ENCODE peak calls at places on chromosomes 4 and X, in seven cellular contexts. W is substantia nigra, M is breast epithelium, V is caudate nucleus, C is brain microvascular endothelial cell, P is Panc1, T is A549. E is an unnamed sample.

GRCh38 chrX:110180928-110181310 is 137.0 kb downstream of the AMMECR1 start:
- DNase-seq in W (no peak), M (no peak), V (no peak), C (peak), P (no peak), T (no peak), E (no peak)

GRCh38 chr4:167020410-167020809 is 213.9 kb downstream of the SPOCK3 start:
- DNase-seq in W (no peak), M (no peak), V (no peak), C (no peak), P (no peak), T (no peak), E (no peak)

GRCh38 chr4:3046149-3046548 is 28.2 kb downstream of the HTT-AS start:
- DNase-seq in W (no peak), M (no peak), V (no peak), C (no peak), P (no peak), T (no peak), E (peak)

GRCh38 chr4:1512738-1513660 is 106.8 kb upstream of the NKX1-1 start:
- DNase-seq in W (no peak), M (no peak), V (no peak), C (no peak), P (no peak), T (peak), E (peak)

GRCh38 chrX:71541546-71542022 is 8.7 kb downstream of the OGT start:
- DNase-seq in W (no peak), M (no peak), V (no peak), C (peak), P (no peak), T (no peak), E (no peak)

GRCh38 chrX:54891573-54891972 is 29.1 kb upstream of the TRO start:
- DNase-seq in W (no peak), M (no peak), V (no peak), C (peak), P (no peak), T (peak), E (no peak)

GRCh38 chrX:18179446-18179845 is 41.2 kb downstream of the BEND2 start:
- DNase-seq in W (no peak), M (no peak), V (no peak), C (no peak), P (no peak), T (no peak), E (no peak)

GRCh38 chrX:46144566-46144965 is 400.7 kb downstream of the ZNF674 start:
- DNase-seq in W (no peak), M (no peak), V (no peak), C (no peak), P (no peak), T (no peak), E (no peak)

GRCh38 chrX:53695901-53696300 is 9.4 kb upstream of the HUWE1 start:
- DNase-seq in W (no peak), M (no peak), V (no peak), C (no peak), P (no peak), T (no peak), E (no peak)

GRCh38 chrX:155048997-155049619 is 21.8 kb downstream of the CMC4 start:
- DNase-seq in W (no peak), M (no peak), V (peak), C (peak), P (no peak), T (peak), E (no peak)

GRCh38 chr4:56961107-56961500 is 16.3 kb downstream of the NOA1 start:
- DNase-seq in W (no peak), M (no peak), V (no peak), C (no peak), P (no peak), T (no peak), E (no peak)

GRCh38 chr4:148962539-148963290 is 520.5 kb upstream of the NR3C2 start:
- DNase-seq in W (no peak), M (no peak), V (no peak), C (peak), P (no peak), T (no peak), E (no peak)

GRCh38 chr4:150242820-150243458 is 164.7 kb downstream of the DCLK2 start:
- DNase-seq in W (no peak), M (no peak), V (no peak), C (peak), P (peak), T (peak), E (no peak)

GRCh38 chr4:169311643-169312365 is 41.0 kb upstream of the SH3RF1 start:
- DNase-seq in W (no peak), M (no peak), V (no peak), C (peak), P (no peak), T (peak), E (no peak)

GRCh38 chr4:73740353-73740778 is at the start of gene CXCL8:
- DNase-seq in W (no peak), M (peak), V (no peak), C (peak), P (peak), T (peak), E (no peak)

GRCh38 chr4:121156822-121157769 is 7.0 kb downstream of the TNIP3 start:
- DNase-seq in W (no peak), M (no peak), V (no peak), C (no peak), P (no peak), T (peak), E (peak)
- H3K27ac ChIP-seq in W (no peak), M (no peak), V (no peak), C (no peak), P (no peak), T (peak), E (no peak)

GRCh38 chr4:98493305-98493704 is 165.1 kb downstream of the TSPAN5 start:
- DNase-seq in W (no peak), M (no peak), V (no peak), C (no peak), P (no peak), T (no peak), E (no peak)

GRCh38 chr4:98496446-98496845 is 162.0 kb downstream of the TSPAN5 start:
- DNase-seq in W (no peak), M (no peak), V (no peak), C (no peak), P (no peak), T (no peak), E (no peak)

DNA sequence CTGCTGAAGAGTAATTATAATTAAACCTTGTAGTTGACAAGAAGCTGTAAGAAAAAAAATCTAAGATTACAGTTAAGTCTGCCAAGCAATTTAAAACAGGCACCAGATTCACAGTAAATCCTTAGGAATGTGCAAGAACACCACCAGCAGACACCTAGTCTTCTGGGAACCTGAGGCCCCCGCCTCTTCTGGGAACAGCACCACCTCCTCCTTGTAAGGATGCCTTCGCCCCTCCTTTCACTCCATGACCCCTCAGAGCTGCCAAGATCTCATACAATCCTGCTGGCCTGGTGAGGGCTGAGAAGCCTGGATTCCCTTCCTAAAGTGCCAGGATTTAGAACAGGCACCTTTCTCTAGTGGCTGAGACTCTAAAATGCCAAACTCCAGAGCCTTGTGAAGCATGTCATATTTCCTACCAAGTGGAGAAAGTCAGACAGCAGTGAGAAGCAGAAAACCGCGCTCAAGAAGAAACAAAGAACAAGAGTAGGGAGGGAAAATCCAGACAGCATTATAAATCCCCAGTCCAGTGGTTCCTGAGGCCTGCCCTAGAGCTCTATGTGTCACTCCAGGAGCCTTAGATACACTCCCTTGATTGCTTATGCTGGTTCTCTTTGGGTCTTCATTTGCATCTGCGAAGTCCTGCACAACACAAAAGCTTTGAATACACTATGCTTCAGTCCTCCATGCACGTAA is 166.4 kb downstream of the TSPAN5 start:
- DNase-seq in W (no peak), M (no peak), V (no peak), C (no peak), P (no peak), T (no peak), E (no peak)
- H3K27ac ChIP-seq in W (no peak), M (peak), V (no peak), C (no peak), P (no peak), T (no peak), E (no peak)

GRCh38 chr4:110188113-110188512 is 10.3 kb downstream of the ELOVL6 start:
- DNase-seq in W (no peak), M (no peak), V (no peak), C (no peak), P (no peak), T (no peak), E (no peak)

GRCh38 chr4:110183058-110183457 is 15.4 kb downstream of the ELOVL6 start:
- DNase-seq in W (no peak), M (no peak), V (no peak), C (no peak), P (no peak), T (no peak), E (no peak)

GRCh38 chr4:110183643-110184042 is 14.8 kb downstream of the ELOVL6 start:
- DNase-seq in W (no peak), M (no peak), V (no peak), C (no peak), P (no peak), T (no peak), E (no peak)

GRCh38 chr4:110184791-110185155 is 13.6 kb downstream of the ELOVL6 start:
- DNase-seq in W (no peak), M (no peak), V (no peak), C (no peak), P (no peak), T (no peak), E (no peak)

DNA sequence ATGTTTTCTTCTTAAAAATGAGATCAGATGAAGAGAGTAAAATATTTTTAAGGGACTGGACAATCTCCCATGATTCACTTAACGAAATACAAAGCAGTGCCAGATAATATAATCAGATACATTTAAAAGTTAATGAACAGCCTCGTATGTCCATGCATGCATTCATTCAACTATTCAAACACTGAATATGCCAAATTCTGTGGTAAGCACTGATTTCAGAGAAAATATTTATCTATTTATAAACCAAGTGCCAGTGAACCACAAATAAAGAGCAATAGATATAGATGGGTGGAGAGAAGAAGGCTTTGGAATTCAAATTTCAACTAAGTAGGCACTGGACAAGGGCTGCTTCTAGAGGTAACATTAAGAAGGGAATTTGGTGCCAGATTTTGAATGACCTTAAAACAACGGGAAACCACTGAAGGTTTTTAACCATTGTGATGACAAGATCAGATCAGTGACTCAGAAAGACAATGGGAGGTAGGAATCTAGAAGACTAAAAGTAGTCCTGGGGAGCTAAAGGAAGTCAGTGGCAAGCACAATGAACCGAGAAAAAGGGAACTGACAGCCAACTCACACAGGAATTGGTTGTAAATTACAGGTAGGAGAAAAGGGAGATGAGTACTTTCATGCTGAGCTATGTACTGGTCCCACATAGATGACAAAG is 14.2 kb downstream of the ELOVL6 start:
- DNase-seq in W (no peak), M (no peak), V (no peak), C (no peak), P (no peak), T (no peak), E (no peak)
- H3K27ac ChIP-seq in W (no peak), M (no peak), V (no peak), C (no peak), P (no peak), T (no peak), E (no peak)

DNA sequence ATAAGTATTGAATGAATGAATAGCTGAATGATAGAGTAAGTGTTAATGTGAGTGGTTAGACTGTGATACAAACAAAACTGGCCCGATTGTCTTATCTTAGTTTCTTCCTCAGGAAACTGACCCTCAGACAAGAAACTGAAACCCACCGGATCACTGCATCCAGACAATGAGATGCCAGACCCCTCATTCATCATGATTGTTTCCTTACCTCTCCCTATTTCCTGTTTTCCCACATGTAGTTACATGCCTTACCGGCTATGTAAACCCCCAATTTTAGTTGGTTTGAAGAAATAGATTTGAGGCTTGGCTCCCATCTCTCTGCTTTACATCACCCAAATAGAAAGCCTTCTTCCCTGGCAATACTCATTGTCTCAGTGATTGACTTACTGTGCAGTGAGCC is 218.9 kb upstream of the PPP1R2C start:
- DNase-seq in W (no peak), M (no peak), V (no peak), C (no peak), P (no peak), T (no peak), E (no peak)
- H3K27ac ChIP-seq in W (no peak), M (no peak), V (no peak), C (no peak), P (no peak), T (no peak), E (no peak)

DNA sequence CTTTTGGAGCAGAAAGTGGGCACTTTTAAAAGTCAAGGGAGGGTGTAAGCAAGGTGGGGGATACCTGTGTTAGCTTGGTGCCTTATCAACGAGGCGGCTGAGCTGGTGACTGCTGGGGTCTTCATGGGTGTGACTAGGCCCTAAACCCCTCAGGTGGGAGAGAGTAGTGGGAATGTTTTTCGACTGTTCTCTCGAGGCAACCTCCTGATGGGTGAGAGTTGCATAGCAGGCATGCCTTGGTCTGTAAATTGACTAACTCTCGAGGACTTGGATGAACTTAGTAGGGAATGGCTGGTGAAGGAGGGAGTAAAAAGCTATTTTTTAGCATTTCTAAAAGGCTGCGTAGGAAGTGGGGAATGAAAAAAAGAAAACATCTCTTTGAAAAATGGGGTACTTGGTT is 80.0 kb downstream of the ARHGAP10 start:
- DNase-seq in W (no peak), M (no peak), V (no peak), C (no peak), P (no peak), T (no peak), E (no peak)
- H3K27ac ChIP-seq in W (no peak), M (no peak), V (no peak), C (no peak), P (no peak), T (no peak), E (no peak)

GRCh38 chr4:82779032-82779431 is 19.6 kb downstream of the SCD5 start:
- DNase-seq in W (no peak), M (no peak), V (no peak), C (no peak), P (no peak), T (no peak), E (no peak)

GRCh38 chr4:82777857-82778525 is 20.6 kb downstream of the SCD5 start:
- DNase-seq in W (no peak), M (no peak), V (no peak), C (no peak), P (no peak), T (no peak), E (no peak)

GRCh38 chr4:82782626-82783025 is 16.0 kb downstream of the SCD5 start:
- DNase-seq in W (no peak), M (no peak), V (no peak), C (no peak), P (no peak), T (no peak), E (no peak)

GRCh38 chr4:82776925-82777542 is 21.6 kb downstream of the SCD5 start:
- DNase-seq in W (no peak), M (no peak), V (no peak), C (peak), P (no peak), T (no peak), E (no peak)

GRCh38 chr4:82780398-82781231 is 18.0 kb downstream of the SCD5 start:
- DNase-seq in W (peak), M (peak), V (peak), C (peak), P (no peak), T (no peak), E (peak)
- H3K27ac ChIP-seq in W (peak), M (peak), V (peak), C (peak), P (no peak), T (peak), E (peak)

DNA sequence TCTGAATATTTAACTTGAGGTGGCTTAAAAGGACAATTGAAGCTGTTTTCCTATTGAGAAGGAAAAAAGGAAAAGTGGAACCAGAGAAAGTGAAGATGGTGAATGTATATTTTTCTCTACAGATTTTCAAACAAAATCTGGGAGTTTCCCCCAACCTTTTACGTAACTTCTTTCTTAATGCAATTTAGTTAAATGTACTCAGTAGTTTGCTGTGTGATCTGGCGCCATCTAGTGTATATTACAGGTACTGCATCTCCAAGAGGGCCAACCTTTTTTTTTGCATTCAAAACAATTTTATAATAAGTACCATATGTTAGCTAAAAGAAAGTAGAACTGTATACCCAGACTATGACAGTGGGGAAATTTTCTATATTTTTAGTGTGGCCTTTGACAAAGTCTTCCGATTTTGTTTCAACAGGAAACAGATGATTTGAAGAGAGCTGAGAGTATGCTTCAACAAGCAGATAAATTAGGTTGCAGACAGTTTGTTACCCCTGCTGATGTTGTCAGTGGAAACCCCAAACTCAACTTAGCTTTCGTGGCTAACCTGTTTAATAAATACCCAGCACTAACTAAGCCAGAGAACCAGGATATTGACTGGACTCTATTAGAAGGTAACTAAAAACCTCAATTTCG is 82.0 kb downstream of the PLS3 start:
- DNase-seq in W (no peak), M (no peak), V (no peak), C (peak), P (no peak), T (peak), E (no peak)
- H3K27ac ChIP-seq in W (no peak), M (peak), V (no peak), C (no peak), P (no peak), T (no peak), E (no peak)

GRCh38 chr4:102285831-102286230 is 59.5 kb downstream of the SLC39A8 start:
- DNase-seq in W (no peak), M (no peak), V (no peak), C (no peak), P (no peak), T (no peak), E (no peak)

GRCh38 chr4:102288497-102288896 is 56.8 kb downstream of the SLC39A8 start:
- DNase-seq in W (no peak), M (no peak), V (no peak), C (no peak), P (no peak), T (no peak), E (no peak)
- H3K27ac ChIP-seq in W (no peak), M (no peak), V (no peak), C (no peak), P (no peak), T (no peak), E (no peak)

GRCh38 chr4:76898949-76899640 is 1.2 kb upstream of the SOWAHB start:
- DNase-seq in W (no peak), M (no peak), V (no peak), C (no peak), P (no peak), T (no peak), E (no peak)

GRCh38 chr4:76898385-76898692 is 395 bp upstream of the SOWAHB start:
- DNase-seq in W (no peak), M (no peak), V (no peak), C (no peak), P (no peak), T (no peak), E (no peak)

GRCh38 chr4:76904646-76905190 is 6.8 kb upstream of the SOWAHB start:
- DNase-seq in W (no peak), M (no peak), V (no peak), C (no peak), P (no peak), T (no peak), E (no peak)

GRCh38 chr4:76905521-76905920 is 7.6 kb upstream of the SOWAHB start:
- DNase-seq in W (no peak), M (no peak), V (no peak), C (peak), P (no peak), T (no peak), E (no peak)

DNA sequence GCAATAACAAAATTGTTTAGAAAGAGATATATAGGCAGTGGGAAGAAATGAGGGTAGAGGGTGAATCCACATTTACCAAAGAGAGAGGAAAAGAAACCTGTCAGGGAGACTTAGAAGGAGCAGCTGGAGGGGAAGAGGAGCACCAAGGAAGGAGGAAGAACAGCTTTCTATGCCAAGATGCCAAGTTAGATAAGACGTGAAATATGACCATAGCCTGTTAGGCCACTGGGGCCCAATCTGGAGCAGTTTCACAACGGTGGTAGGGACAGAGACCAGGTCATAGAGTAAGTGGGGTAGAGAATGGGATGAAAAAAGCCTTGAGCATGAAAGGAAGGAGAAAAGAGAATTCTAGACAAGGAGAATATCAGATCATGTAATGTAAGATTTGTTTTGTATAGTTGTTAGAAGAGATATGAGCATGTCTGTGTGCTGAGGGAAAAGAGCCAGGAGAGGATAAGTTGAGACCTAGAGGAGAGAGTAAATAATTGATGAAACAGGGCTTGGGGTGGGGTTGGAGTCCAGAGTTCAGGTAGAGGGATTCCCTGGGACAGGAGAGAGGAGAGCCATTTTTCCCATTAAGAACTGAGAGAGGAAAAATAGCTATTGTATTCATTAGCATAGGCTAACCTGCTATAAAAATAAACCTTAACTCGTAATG is 4.4 kb upstream of the SOWAHB start:
- DNase-seq in W (no peak), M (no peak), V (no peak), C (no peak), P (no peak), T (no peak), E (no peak)
- H3K27ac ChIP-seq in W (no peak), M (no peak), V (no peak), C (no peak), P (no peak), T (no peak), E (peak)

E was measured in kidney.